ENCODE peak calls at places on chromosome 15, in seven cellular contexts. F, H, B, S, P, G and R are unnamed samples. For H3K36me3 and H3K4me1, the result is how much of the 10 kb centered on the place peaks cover.

GRCh38 chr15:31215490-31216209 is 111.0 kb upstream of the KLF13 start:
- DNase-seq in F (peak), H (peak), B (peak), S (peak), P (peak), G (peak), R (peak)

GRCh38 chr15:57215371-57215770 is 160.9 kb upstream of the CGNL1 start:
- DNase-seq in F (no peak), H (no peak), B (no peak), S (no peak), P (no peak), G (no peak), R (no peak)

GRCh38 chr15:92075764-92076163 is 222.3 kb downstream of the SLCO3A1 start:
- DNase-seq in F (no peak), H (no peak), B (no peak), S (no peak), P (no peak), G (no peak), R (no peak)

GRCh38 chr15:74967670-74968069 is 11.1 kb upstream of the RPP25 start:
- DNase-seq in F (no peak), H (no peak), B (no peak), S (no peak), P (no peak), G (no peak), R (no peak)

GRCh38 chr15:55823699-55824098 is 80.7 kb upstream of the PRTG start:
- DNase-seq in F (no peak), H (no peak), B (no peak), S (no peak), P (no peak), G (no peak), R (no peak)

GRCh38 chr15:55246567-55246966 is 43.0 kb downstream of the RAB27A start:
- DNase-seq in F (no peak), H (no peak), B (no peak), S (no peak), P (no peak), G (no peak), R (no peak)

GRCh38 chr15:86162172-86162591 is 82.5 kb downstream of the AGBL1 start:
- DNase-seq in F (no peak), H (peak), B (no peak), S (peak), P (no peak), G (no peak), R (no peak)

GRCh38 chr15:70799667-70800450 is 36.5 kb upstream of the UACA start:
- DNase-seq in F (no peak), H (no peak), B (peak), S (no peak), P (no peak), G (peak), R (no peak)

GRCh38 chr15:90780916-90781315 is 63.8 kb downstream of the BLM start:
- DNase-seq in F (no peak), H (no peak), B (no peak), S (no peak), P (no peak), G (no peak), R (no peak)

GRCh38 chr15:76196286-76196948 is 114.9 kb downstream of the ETFA start:
- DNase-seq in F (peak), H (peak), B (peak), S (no peak), P (peak), G (peak), R (peak)

GRCh38 chr15:32873292-32874114 is 155.7 kb downstream of the GREM1 start:
- DNase-seq in F (no peak), H (no peak), B (peak), S (no peak), P (no peak), G (no peak), R (no peak)

GRCh38 chr15:33091983-33092688 is 102.4 kb downstream of the FMN1 start:
- DNase-seq in F (peak), H (no peak), B (no peak), S (no peak), P (no peak), G (no peak), R (peak)

GRCh38 chr15:89761929-89762328 is 10.9 kb upstream of the MESP1 start:
- DNase-seq in F (peak), H (no peak), B (peak), S (peak), P (no peak), G (no peak), R (peak)

GRCh38 chr15:77808077-77808476 is 175.4 kb upstream of the LINGO1 start:
- DNase-seq in F (no peak), H (no peak), B (no peak), S (no peak), P (no peak), G (no peak), R (no peak)

GRCh38 chr15:57310876-57311275 is 65.4 kb upstream of the CGNL1 start:
- DNase-seq in F (no peak), H (no peak), B (no peak), S (no peak), P (no peak), G (no peak), R (no peak)

GRCh38 chr15:58342508-58342907 is 89.3 kb upstream of the LIPC start:
- DNase-seq in F (no peak), H (no peak), B (no peak), S (no peak), P (no peak), G (no peak), R (no peak)

GRCh38 chr15:35545316-35545824 is 595 bp downstream of the DPH6 start:
- DNase-seq in F (peak), H (peak), B (peak), S (no peak), P (peak), G (peak), R (peak)

GRCh38 chr15:80015156-80015555 is 44.2 kb upstream of the BCL2A1 start:
- DNase-seq in F (no peak), H (no peak), B (no peak), S (no peak), P (no peak), G (no peak), R (no peak)

GRCh38 chr15:82648257-82649103 is 1.3 kb upstream of the CPEB1 start:
- DNase-seq in F (no peak), H (no peak), B (no peak), S (no peak), P (peak), G (no peak), R (no peak)

GRCh38 chr15:64580696-64581407 is 120.5 kb downstream of the ZNF609 start:
- DNase-seq in F (no peak), H (no peak), B (no peak), S (no peak), P (no peak), G (no peak), R (no peak)

GRCh38 chr15:70617911-70618287 is 145.5 kb downstream of the UACA start:
- DNase-seq in F (no peak), H (no peak), B (no peak), S (no peak), P (no peak), G (no peak), R (no peak)

GRCh38 chr15:67110958-67111864 is 45.8 kb downstream of the SMAD3 start:
- DNase-seq in F (no peak), H (no peak), B (no peak), S (peak), P (no peak), G (no peak), R (no peak)

GRCh38 chr15:84979651-84980050 is 2.0 kb upstream of the PDE8A start:
- DNase-seq in F (peak), H (peak), B (peak), S (no peak), P (peak), G (peak), R (peak)

GRCh38 chr15:50943623-50944022 is 35.1 kb downstream of the AP4E1 start:
- DNase-seq in F (no peak), H (no peak), B (no peak), S (no peak), P (no peak), G (no peak), R (no peak)

GRCh38 chr15:29936353-29937049 is 114.2 kb upstream of the TJP1 start:
- DNase-seq in F (no peak), H (no peak), B (no peak), S (no peak), P (no peak), G (no peak), R (no peak)

GRCh38 chr15:51048308-51048707 is 46.4 kb downstream of the TNFAIP8L3 start:
- DNase-seq in F (no peak), H (no peak), B (no peak), S (no peak), P (no peak), G (no peak), R (no peak)

GRCh38 chr15:27479232-27480140 is 508.5 kb downstream of the GABRG3 start:
- DNase-seq in F (no peak), H (no peak), B (no peak), S (no peak), P (no peak), G (peak), R (no peak)

GRCh38 chr15:75790631-75791336 is 52.5 kb upstream of the UBE2Q2 start:
- DNase-seq in F (no peak), H (no peak), B (no peak), S (no peak), P (no peak), G (no peak), R (no peak)

GRCh38 chr15:95108673-95109072 is 877.3 kb downstream of the MCTP2 start:
- DNase-seq in F (no peak), H (no peak), B (no peak), S (no peak), P (no peak), G (no peak), R (no peak)

GRCh38 chr15:94206463-94207167 is 24.7 kb upstream of the MCTP2 start:
- DNase-seq in F (no peak), H (no peak), B (no peak), S (no peak), P (no peak), G (peak), R (no peak)

GRCh38 chr15:101206173-101206572 is 45.7 kb downstream of the CHSY1 start:
- DNase-seq in F (no peak), H (no peak), B (no peak), S (no peak), P (no peak), G (no peak), R (no peak)

GRCh38 chr15:92392462-92392861 is 1.2 kb upstream of the ST8SIA2 start:
- DNase-seq in F (no peak), H (no peak), B (peak), S (no peak), P (no peak), G (no peak), R (no peak)

GRCh38 chr15:33735637-33736247 is 232.6 kb upstream of the CHRM5 start:
- DNase-seq in F (no peak), H (no peak), B (peak), S (peak), P (no peak), G (peak), R (peak)

GRCh38 chr15:85404922-85405293 is 24.5 kb downstream of the AKAP13 start:
- DNase-seq in F (no peak), H (no peak), B (no peak), S (no peak), P (no peak), G (no peak), R (no peak)

GRCh38 chr15:64985382-64986033 is 4.2 kb downstream of the SPG21 start:
- DNase-seq in F (peak), H (no peak), B (no peak), S (no peak), P (no peak), G (no peak), R (no peak)

GRCh38 chr15:28917791-28918140 is 32.0 kb downstream of the APBA2 start:
- DNase-seq in F (no peak), H (no peak), B (no peak), S (no peak), P (no peak), G (no peak), R (no peak)

GRCh38 chr15:69782809-69783208 is 314.9 kb downstream of the TLE3 start:
- DNase-seq in F (no peak), H (no peak), B (peak), S (no peak), P (no peak), G (no peak), R (no peak)

GRCh38 chr15:87227846-87228245 is 1028.7 kb downstream of the NTRK3 start:
- DNase-seq in F (no peak), H (no peak), B (no peak), S (no peak), P (no peak), G (no peak), R (no peak)

GRCh38 chr15:77759896-77760592 is 127.3 kb upstream of the LINGO1 start:
- DNase-seq in F (no peak), H (no peak), B (no peak), S (no peak), P (no peak), G (no peak), R (no peak)

GRCh38 chr15:63994073-63994600 is 52.1 kb downstream of the DAPK2 start:
- DNase-seq in F (no peak), H (no peak), B (no peak), S (no peak), P (no peak), G (no peak), R (no peak)

GRCh38 chr15:60473135-60473534 is 5.8 kb downstream of the ICE2 start:
- DNase-seq in F (no peak), H (no peak), B (no peak), S (no peak), P (no peak), G (no peak), R (no peak)
- H3K36me3 ChIP-seq in F (under half), H (half or more), B (under half), S (under half), P (under half), G (under half), R (under half)

DNA sequence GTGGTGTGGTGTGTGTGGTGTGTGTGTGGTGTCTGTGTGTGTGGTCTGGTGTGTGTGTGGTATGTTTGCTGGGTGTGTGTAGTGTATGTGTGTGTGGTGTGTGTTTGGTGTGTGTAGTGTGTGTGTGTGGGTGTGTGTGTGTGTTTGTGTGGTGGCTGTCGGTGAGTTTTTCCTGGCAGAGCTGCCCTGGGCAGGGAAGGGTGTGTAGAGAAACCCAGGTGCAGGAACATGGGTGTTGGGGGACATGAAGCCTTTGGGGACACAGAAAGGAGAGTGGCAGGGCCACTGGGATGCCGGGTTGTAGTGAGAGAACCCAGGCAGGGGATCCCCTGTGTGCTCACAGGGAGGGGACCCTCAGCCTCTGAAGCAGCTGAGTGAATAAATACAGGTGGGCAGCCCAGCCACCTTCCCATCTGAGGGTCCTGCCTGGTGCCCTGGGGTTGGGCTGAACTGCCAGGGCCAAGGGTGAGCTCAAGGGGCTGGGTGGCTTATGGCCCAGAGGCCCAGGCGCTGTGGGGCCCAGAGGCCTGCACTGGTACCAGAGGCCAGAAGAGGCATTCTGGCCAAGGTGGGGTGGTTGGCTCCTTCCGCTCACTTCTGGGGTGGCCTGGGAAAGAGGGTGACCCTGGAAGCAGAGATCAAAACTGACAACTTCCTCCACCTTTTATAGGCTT is 48.5 kb upstream of the CTSH start:
- DNase-seq in F (no peak), H (no peak), B (no peak), S (no peak), P (no peak), G (no peak), R (no peak)
- H3K4me1 ChIP-seq in F (under half), H (under half), B (under half), S (under half), P (under half), G (under half), R (under half)

DNA sequence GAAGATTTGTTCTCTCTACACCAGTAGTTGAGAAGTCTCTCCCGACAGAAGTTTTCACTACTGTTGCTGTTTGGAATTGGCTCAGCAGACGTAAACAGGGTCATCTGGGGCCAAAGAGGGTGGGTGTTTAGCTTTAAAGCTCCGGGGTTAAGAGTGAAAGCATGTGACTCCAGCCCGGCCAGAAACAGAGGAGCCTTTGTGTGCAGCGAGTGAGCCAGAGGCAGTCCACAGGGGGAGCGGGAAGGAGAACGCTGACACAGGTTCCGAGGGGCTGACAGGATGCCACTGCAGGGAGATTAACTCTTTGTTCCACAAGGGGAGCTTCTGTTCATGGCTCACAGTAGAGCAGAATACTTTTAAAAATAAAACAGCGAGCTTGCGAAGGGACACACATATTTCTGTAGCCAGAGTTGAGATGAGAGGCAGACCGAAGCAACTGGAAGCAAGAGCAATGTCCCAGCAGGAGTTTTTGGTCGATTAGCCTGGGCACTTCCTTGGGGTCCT is 26.9 kb downstream of the BMF start:
- DNase-seq in F (peak), H (peak), B (peak), S (peak), P (peak), G (peak), R (peak)
- TF ChIP-seq CTCF in F (no peak), H (peak), B (no peak), S (no peak), P (no peak), G (no peak), R (no peak)

GRCh38 chr15:40999190-40999589 is 45.9 kb downstream of the CHAC1 start:
- DNase-seq in F (no peak), H (no peak), B (no peak), S (no peak), P (no peak), G (no peak), R (no peak)
- H3K36me3 ChIP-seq in F (under half), H (half or more), B (under half), S (under half), P (under half), G (under half), R (under half)

DNA sequence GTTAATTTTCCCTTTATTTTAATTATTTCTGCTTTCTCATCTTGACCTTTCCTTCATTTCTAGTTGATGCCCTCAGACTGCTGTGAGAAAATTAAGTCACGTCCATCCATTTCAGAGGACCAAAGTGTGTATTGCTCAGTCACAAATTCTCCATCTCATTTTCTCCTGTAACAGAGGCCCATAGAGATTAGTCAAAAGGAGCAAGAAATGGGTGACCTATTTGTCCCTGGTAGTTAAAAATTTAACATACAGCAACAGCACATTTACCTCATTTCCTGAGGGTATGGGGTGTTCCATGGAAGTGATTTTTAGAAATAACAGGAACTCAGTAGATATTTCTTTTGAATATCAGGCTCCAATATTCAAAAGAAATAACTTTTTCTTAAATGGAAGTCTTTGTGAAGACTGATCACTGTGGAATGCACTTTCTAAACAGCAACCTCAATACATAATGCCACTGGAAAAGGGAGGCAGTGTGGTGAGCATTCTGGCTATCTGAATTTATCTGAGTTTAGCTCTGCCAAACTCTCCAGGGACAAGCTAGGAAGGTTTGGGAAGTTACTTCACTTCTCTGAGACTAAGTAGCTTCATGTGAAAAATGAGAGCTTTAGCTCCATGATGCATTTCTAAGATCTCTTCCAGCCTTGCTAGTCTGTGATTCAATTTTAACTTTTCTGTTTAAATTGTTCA is 808.2 kb downstream of the SQOR start:
- DNase-seq in F (no peak), H (no peak), B (no peak), S (no peak), P (no peak), G (no peak), R (no peak)
- H3K4me1 ChIP-seq in F (under half), H (under half), B (under half), S (under half), P (under half), G (under half), R (under half)

GRCh38 chr15:98580577-98580976 is 67.8 kb upstream of the IGF1R start:
- DNase-seq in F (no peak), H (no peak), B (no peak), S (no peak), P (no peak), G (no peak), R (no peak)

GRCh38 chr15:98583758-98584157 is 64.6 kb upstream of the IGF1R start:
- DNase-seq in F (no peak), H (no peak), B (no peak), S (no peak), P (no peak), G (no peak), R (no peak)

GRCh38 chr15:98586066-98586465 is 62.3 kb upstream of the IGF1R start:
- DNase-seq in F (no peak), H (no peak), B (no peak), S (no peak), P (no peak), G (no peak), R (no peak)

GRCh38 chr15:98582900-98583554 is 65.3 kb upstream of the IGF1R start:
- DNase-seq in F (no peak), H (no peak), B (no peak), S (no peak), P (no peak), G (no peak), R (no peak)

DNA sequence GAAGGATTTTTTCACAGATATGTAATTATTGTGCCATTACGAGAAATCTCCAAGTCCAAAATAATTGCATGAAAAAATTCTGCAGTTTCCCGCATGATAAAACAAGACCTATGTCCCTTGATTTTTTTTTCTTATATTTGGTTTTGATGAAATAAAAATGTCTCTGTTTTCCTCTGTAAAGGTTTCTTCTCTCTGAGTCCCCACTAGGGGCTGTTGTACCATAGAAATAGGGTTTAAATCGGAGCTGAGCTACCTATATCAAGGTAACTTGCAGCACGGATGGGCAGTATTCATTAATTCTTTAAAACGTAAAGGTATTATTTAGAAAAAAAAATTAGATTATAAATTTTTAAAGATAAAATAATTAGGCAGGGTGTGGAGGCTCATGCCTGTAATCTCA is 66.6 kb upstream of the IGF1R start:
- DNase-seq in F (no peak), H (no peak), B (no peak), S (no peak), P (no peak), G (no peak), R (no peak)
- TF ChIP-seq CTCF in F (no peak), H (no peak), B (peak), S (no peak), P (no peak), G (no peak), R (no peak)